ENCODE peak calls at places on chromosome 1, in eight cellular contexts. One of them, this sample, is unnamed.

GRCh38 chr1:52759908-52760307 is 33.7 kb downstream of the ZYG11B start:
- DNase-seq in PC-3: no peak
- DNase-seq in RWPE1: no peak
- DNase-seq in heart right ventricle: no peak
- DNase-seq in fibroblast of mammary gland: peak
- DNase-seq in BE2C: no peak
- DNase-seq in progenitor cell of endocrine pancreas: no peak
- DNase-seq in fibroblast of lung: no peak
- DNase-seq in this sample: no peak

GRCh38 chr1:21289700-21290545 is at the start of gene ECE1:
- DNase-seq in PC-3: peak
- DNase-seq in RWPE1: peak
- DNase-seq in heart right ventricle: peak
- DNase-seq in fibroblast of mammary gland: no peak
- DNase-seq in BE2C: no peak
- DNase-seq in progenitor cell of endocrine pancreas: peak
- DNase-seq in fibroblast of lung: peak
- DNase-seq in this sample: peak

GRCh38 chr1:180580237-180580636 is 21.5 kb downstream of the OVAAL start:
- DNase-seq in PC-3: peak
- DNase-seq in RWPE1: peak
- DNase-seq in heart right ventricle: no peak
- DNase-seq in fibroblast of mammary gland: peak
- DNase-seq in BE2C: peak
- DNase-seq in progenitor cell of endocrine pancreas: no peak
- DNase-seq in fibroblast of lung: peak
- DNase-seq in this sample: no peak

GRCh38 chr1:66351474-66351873 is 182.5 kb upstream of the SGIP1 start:
- DNase-seq in PC-3: no peak
- DNase-seq in RWPE1: no peak
- DNase-seq in heart right ventricle: no peak
- DNase-seq in fibroblast of mammary gland: no peak
- DNase-seq in BE2C: no peak
- DNase-seq in progenitor cell of endocrine pancreas: no peak
- DNase-seq in fibroblast of lung: peak
- DNase-seq in this sample: no peak

GRCh38 chr1:3091334-3091733 is 22.3 kb downstream of the PRDM16 start:
- DNase-seq in PC-3: no peak
- DNase-seq in RWPE1: no peak
- DNase-seq in heart right ventricle: no peak
- DNase-seq in fibroblast of mammary gland: no peak
- DNase-seq in BE2C: no peak
- DNase-seq in progenitor cell of endocrine pancreas: no peak
- DNase-seq in fibroblast of lung: no peak
- DNase-seq in this sample: no peak

GRCh38 chr1:90502696-90503095 is 214.4 kb downstream of the BARHL2 start:
- DNase-seq in PC-3: no peak
- DNase-seq in RWPE1: no peak
- DNase-seq in heart right ventricle: no peak
- DNase-seq in fibroblast of mammary gland: no peak
- DNase-seq in BE2C: no peak
- DNase-seq in progenitor cell of endocrine pancreas: no peak
- DNase-seq in fibroblast of lung: no peak
- DNase-seq in this sample: no peak

GRCh38 chr1:44423706-44424546 is 18.9 kb downstream of the RNF220 start:
- DNase-seq in PC-3: peak
- DNase-seq in RWPE1: peak
- DNase-seq in heart right ventricle: peak
- DNase-seq in fibroblast of mammary gland: peak
- DNase-seq in BE2C: no peak
- DNase-seq in progenitor cell of endocrine pancreas: no peak
- DNase-seq in fibroblast of lung: peak
- DNase-seq in this sample: no peak

GRCh38 chr1:116418091-116418830 is 45.2 kb downstream of the ATP1A1 start:
- DNase-seq in PC-3: peak
- DNase-seq in RWPE1: peak
- DNase-seq in heart right ventricle: peak
- DNase-seq in fibroblast of mammary gland: peak
- DNase-seq in BE2C: peak
- DNase-seq in progenitor cell of endocrine pancreas: peak
- DNase-seq in fibroblast of lung: peak
- DNase-seq in this sample: peak

GRCh38 chr1:115199416-115200132 is 110.3 kb upstream of the TSPAN2 start:
- DNase-seq in PC-3: no peak
- DNase-seq in RWPE1: no peak
- DNase-seq in heart right ventricle: no peak
- DNase-seq in fibroblast of mammary gland: peak
- DNase-seq in BE2C: no peak
- DNase-seq in progenitor cell of endocrine pancreas: no peak
- DNase-seq in fibroblast of lung: no peak
- DNase-seq in this sample: no peak

GRCh38 chr1:116751149-116751548 is 3.1 kb upstream of the CD2 start:
- DNase-seq in PC-3: no peak
- DNase-seq in RWPE1: no peak
- DNase-seq in heart right ventricle: no peak
- DNase-seq in fibroblast of mammary gland: no peak
- DNase-seq in BE2C: no peak
- DNase-seq in progenitor cell of endocrine pancreas: no peak
- DNase-seq in fibroblast of lung: no peak
- DNase-seq in this sample: no peak

GRCh38 chr1:63466759-63467158 is 56.3 kb downstream of the ITGB3BP start:
- DNase-seq in PC-3: no peak
- DNase-seq in RWPE1: no peak
- DNase-seq in heart right ventricle: no peak
- DNase-seq in fibroblast of mammary gland: no peak
- DNase-seq in BE2C: no peak
- DNase-seq in progenitor cell of endocrine pancreas: no peak
- DNase-seq in fibroblast of lung: no peak
- DNase-seq in this sample: no peak
- TF ChIP-seq CTCF in PC-3: peak
- TF ChIP-seq CTCF in RWPE1: no peak
- TF ChIP-seq CTCF in heart right ventricle: peak
- TF ChIP-seq CTCF in fibroblast of mammary gland: no peak
- TF ChIP-seq CTCF in BE2C: no peak
- TF ChIP-seq CTCF in progenitor cell of endocrine pancreas: no peak
- TF ChIP-seq CTCF in fibroblast of lung: no peak
- TF ChIP-seq CTCF in this sample: no peak

GRCh38 chr1:61184035-61184713 is 101.8 kb downstream of the NFIA start:
- DNase-seq in PC-3: peak
- DNase-seq in RWPE1: peak
- DNase-seq in heart right ventricle: peak
- DNase-seq in fibroblast of mammary gland: peak
- DNase-seq in BE2C: peak
- DNase-seq in progenitor cell of endocrine pancreas: no peak
- DNase-seq in fibroblast of lung: peak
- DNase-seq in this sample: no peak

GRCh38 chr1:61183471-61184034 is 101.2 kb downstream of the NFIA start:
- DNase-seq in PC-3: no peak
- DNase-seq in RWPE1: no peak
- DNase-seq in heart right ventricle: peak
- DNase-seq in fibroblast of mammary gland: peak
- DNase-seq in BE2C: peak
- DNase-seq in progenitor cell of endocrine pancreas: no peak
- DNase-seq in fibroblast of lung: peak
- DNase-seq in this sample: no peak

GRCh38 chr1:61184714-61185106 is 102.3 kb downstream of the NFIA start:
- DNase-seq in PC-3: no peak
- DNase-seq in RWPE1: no peak
- DNase-seq in heart right ventricle: no peak
- DNase-seq in fibroblast of mammary gland: no peak
- DNase-seq in BE2C: no peak
- DNase-seq in progenitor cell of endocrine pancreas: no peak
- DNase-seq in fibroblast of lung: no peak
- DNase-seq in this sample: no peak

GRCh38 chr1:61181016-61181560 is 98.7 kb downstream of the NFIA start:
- DNase-seq in PC-3: no peak
- DNase-seq in RWPE1: no peak
- DNase-seq in heart right ventricle: no peak
- DNase-seq in fibroblast of mammary gland: no peak
- DNase-seq in BE2C: no peak
- DNase-seq in progenitor cell of endocrine pancreas: no peak
- DNase-seq in fibroblast of lung: no peak
- DNase-seq in this sample: no peak

GRCh38 chr1:61182049-61182448 is 99.7 kb downstream of the NFIA start:
- DNase-seq in PC-3: no peak
- DNase-seq in RWPE1: peak
- DNase-seq in heart right ventricle: no peak
- DNase-seq in fibroblast of mammary gland: peak
- DNase-seq in BE2C: no peak
- DNase-seq in progenitor cell of endocrine pancreas: no peak
- DNase-seq in fibroblast of lung: peak
- DNase-seq in this sample: no peak
- TF ChIP-seq CTCF in PC-3: no peak
- TF ChIP-seq CTCF in RWPE1: no peak
- TF ChIP-seq CTCF in heart right ventricle: no peak
- TF ChIP-seq CTCF in fibroblast of mammary gland: peak
- TF ChIP-seq CTCF in BE2C: no peak
- TF ChIP-seq CTCF in progenitor cell of endocrine pancreas: no peak
- TF ChIP-seq CTCF in fibroblast of lung: no peak
- TF ChIP-seq CTCF in this sample: no peak

DNA sequence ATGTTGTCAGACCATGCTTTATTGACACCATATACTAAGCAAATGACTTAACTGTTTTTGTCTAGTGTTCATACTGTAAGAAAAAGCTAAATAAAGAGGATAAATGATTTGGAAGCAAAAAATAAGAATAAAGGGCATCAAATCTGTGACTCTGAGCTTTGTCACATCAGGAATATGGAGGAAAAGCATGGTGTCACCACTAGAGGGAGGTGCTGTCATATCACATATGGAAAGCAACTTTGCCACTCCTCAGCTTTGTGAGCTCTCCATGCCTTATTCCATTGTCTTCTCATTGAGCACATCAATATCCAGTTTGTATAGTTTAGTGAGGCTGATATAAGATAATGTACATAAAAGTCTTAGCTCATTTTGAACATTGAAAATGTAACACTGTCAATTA is 20.8 kb upstream of the GBP1 start:
- DNase-seq in PC-3: no peak
- DNase-seq in RWPE1: no peak
- DNase-seq in heart right ventricle: no peak
- DNase-seq in fibroblast of mammary gland: no peak
- DNase-seq in BE2C: peak
- DNase-seq in progenitor cell of endocrine pancreas: no peak
- DNase-seq in fibroblast of lung: peak
- DNase-seq in this sample: peak
- TF ChIP-seq CTCF in PC-3: no peak
- TF ChIP-seq CTCF in RWPE1: peak
- TF ChIP-seq CTCF in heart right ventricle: peak
- TF ChIP-seq CTCF in fibroblast of mammary gland: no peak
- TF ChIP-seq CTCF in BE2C: peak
- TF ChIP-seq CTCF in progenitor cell of endocrine pancreas: no peak
- TF ChIP-seq CTCF in fibroblast of lung: peak
- TF ChIP-seq CTCF in this sample: peak

GRCh38 chr1:13990939-13991338 is 291.0 kb downstream of the PRDM2 start:
- DNase-seq in PC-3: no peak
- DNase-seq in RWPE1: no peak
- DNase-seq in heart right ventricle: no peak
- DNase-seq in fibroblast of mammary gland: no peak
- DNase-seq in BE2C: no peak
- DNase-seq in progenitor cell of endocrine pancreas: no peak
- DNase-seq in fibroblast of lung: no peak
- DNase-seq in this sample: no peak

GRCh38 chr1:13994386-13994785 is 294.4 kb downstream of the PRDM2 start:
- DNase-seq in PC-3: no peak
- DNase-seq in RWPE1: no peak
- DNase-seq in heart right ventricle: no peak
- DNase-seq in fibroblast of mammary gland: no peak
- DNase-seq in BE2C: no peak
- DNase-seq in progenitor cell of endocrine pancreas: no peak
- DNase-seq in fibroblast of lung: no peak
- DNase-seq in this sample: no peak

GRCh38 chr1:13992489-13993285 is 292.7 kb downstream of the PRDM2 start:
- DNase-seq in PC-3: peak
- DNase-seq in RWPE1: no peak
- DNase-seq in heart right ventricle: no peak
- DNase-seq in fibroblast of mammary gland: peak
- DNase-seq in BE2C: no peak
- DNase-seq in progenitor cell of endocrine pancreas: no peak
- DNase-seq in fibroblast of lung: no peak
- DNase-seq in this sample: no peak

DNA sequence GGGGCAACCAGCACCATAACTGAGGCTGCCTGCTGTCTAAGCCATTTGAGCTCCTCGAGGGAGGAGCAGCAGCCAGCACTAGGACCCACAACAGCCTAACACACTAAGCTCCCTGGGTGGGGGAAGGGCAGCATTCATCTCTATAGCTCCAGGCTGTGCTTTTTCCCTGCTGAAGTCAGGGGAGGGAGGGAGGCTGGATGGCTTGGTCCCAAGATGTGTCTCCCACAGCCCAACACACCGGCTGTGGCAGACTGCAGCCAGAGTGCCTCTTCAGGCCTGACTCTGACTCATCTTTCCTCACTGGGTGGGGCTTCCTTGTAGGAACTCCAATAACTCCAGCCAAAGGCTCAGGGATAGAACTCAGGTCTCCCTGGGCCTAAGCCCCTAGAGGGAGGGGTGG is 296.3 kb downstream of the PRDM2 start:
- DNase-seq in PC-3: peak
- DNase-seq in RWPE1: no peak
- DNase-seq in heart right ventricle: no peak
- DNase-seq in fibroblast of mammary gland: peak
- DNase-seq in BE2C: no peak
- DNase-seq in progenitor cell of endocrine pancreas: no peak
- DNase-seq in fibroblast of lung: no peak
- DNase-seq in this sample: no peak
- TF ChIP-seq CTCF in PC-3: no peak
- TF ChIP-seq CTCF in RWPE1: no peak
- TF ChIP-seq CTCF in heart right ventricle: no peak
- TF ChIP-seq CTCF in fibroblast of mammary gland: no peak
- TF ChIP-seq CTCF in BE2C: no peak
- TF ChIP-seq CTCF in progenitor cell of endocrine pancreas: no peak
- TF ChIP-seq CTCF in fibroblast of lung: no peak
- TF ChIP-seq CTCF in this sample: no peak